ENCODE peak calls at places on chromosomes 3 and 15, in seven cellular contexts. D, P, T, B, I, U and S are unnamed samples. For H3K27me3, the result is how much of the 10 kb centered on the place peaks cover.

GRCh38 chr15:74428970-74429783 is 4.6 kb downstream of the SEMA7A start:
- DNase-seq in D (no peak), P (no peak), T (peak), B (no peak), I (no peak), U (peak), S (no peak)

GRCh38 chr15:67413770-67414429 is 107.0 kb upstream of the C15orf61 start:
- DNase-seq in D (no peak), P (no peak), T (no peak), B (no peak), I (peak), U (no peak), S (no peak)

GRCh38 chr3:140285380-140285779 is 350.4 kb downstream of the CLSTN2 start:
- DNase-seq in D (no peak), P (no peak), T (no peak), B (no peak), I (no peak), U (no peak), S (no peak)

GRCh38 chr3:48013288-48013980 is 2.8 kb downstream of the MAP4 start:
- DNase-seq in D (no peak), P (no peak), T (no peak), B (no peak), I (peak), U (no peak), S (no peak)

GRCh38 chr15:45790325-45790943 is 155.6 kb downstream of the SQOR start:
- DNase-seq in D (no peak), P (peak), T (no peak), B (peak), I (no peak), U (no peak), S (no peak)

GRCh38 chr3:196617256-196617655 is 22.2 kb upstream of the NRROS start:
- DNase-seq in D (no peak), P (no peak), T (no peak), B (no peak), I (no peak), U (no peak), S (no peak)

GRCh38 chr3:178419078-178419477 is 117.2 kb upstream of the KCNMB2 start:
- DNase-seq in D (no peak), P (no peak), T (no peak), B (no peak), I (no peak), U (no peak), S (no peak)

GRCh38 chr3:9778102-9778501 is 8.4 kb upstream of the CAMK1 start:
- DNase-seq in D (no peak), P (no peak), T (no peak), B (no peak), I (no peak), U (no peak), S (no peak)

GRCh38 chr3:68876112-68876713 is 56.1 kb downstream of the TAFA4 start:
- DNase-seq in D (no peak), P (peak), T (no peak), B (no peak), I (peak), U (no peak), S (no peak)

GRCh38 chr3:8846176-8846575 is 76.8 kb upstream of the OXTR start:
- DNase-seq in D (no peak), P (no peak), T (no peak), B (no peak), I (no peak), U (no peak), S (no peak)

GRCh38 chr15:93179704-93180103 is 90.7 kb upstream of the RGMA start:
- DNase-seq in D (no peak), P (no peak), T (no peak), B (peak), I (no peak), U (no peak), S (no peak)

GRCh38 chr3:177263615-177264365 is 66.5 kb upstream of the TBL1XR1 start:
- DNase-seq in D (no peak), P (no peak), T (no peak), B (no peak), I (no peak), U (no peak), S (no peak)

GRCh38 chr3:129398803-129399144 is 29.7 kb downstream of the EFCAB12 start:
- DNase-seq in D (no peak), P (no peak), T (no peak), B (no peak), I (no peak), U (no peak), S (no peak)

GRCh38 chr3:74693696-74694393 is 79.4 kb upstream of the CNTN3 start:
- DNase-seq in D (no peak), P (no peak), T (no peak), B (no peak), I (no peak), U (no peak), S (no peak)

GRCh38 chr15:68797157-68797556 is 23.5 kb downstream of the ANP32A start:
- DNase-seq in D (no peak), P (no peak), T (no peak), B (no peak), I (no peak), U (no peak), S (no peak)

GRCh38 chr15:43105077-43105769 is 615 bp downstream of the UBR1 start:
- DNase-seq in D (no peak), P (no peak), T (peak), B (no peak), I (no peak), U (no peak), S (no peak)

GRCh38 chr15:94445529-94446160 is 214.3 kb downstream of the MCTP2 start:
- DNase-seq in D (no peak), P (no peak), T (no peak), B (no peak), I (no peak), U (no peak), S (no peak)

GRCh38 chr15:60477991-60478632 is 830 bp downstream of the ICE2 start:
- DNase-seq in D (no peak), P (no peak), T (no peak), B (no peak), I (no peak), U (no peak), S (no peak)

GRCh38 chr15:37695719-37696118 is 238.7 kb upstream of the TMCO5A start:
- DNase-seq in D (no peak), P (no peak), T (no peak), B (no peak), I (no peak), U (no peak), S (no peak)

GRCh38 chr3:101995371-101996046 is 146.2 kb downstream of the NFKBIZ start:
- DNase-seq in D (no peak), P (no peak), T (no peak), B (no peak), I (no peak), U (no peak), S (no peak)

GRCh38 chr3:127005864-127006500 is 23.1 kb downstream of the PLXNA1 start:
- DNase-seq in D (no peak), P (no peak), T (no peak), B (no peak), I (no peak), U (no peak), S (no peak)

GRCh38 chr3:187968883-187969580 is 184.9 kb upstream of the LPP start:
- DNase-seq in D (no peak), P (no peak), T (no peak), B (no peak), I (no peak), U (no peak), S (no peak)

GRCh38 chr3:46845860-46846623 is 17.2 kb downstream of the MYL3 start:
- DNase-seq in D (no peak), P (no peak), T (peak), B (peak), I (peak), U (peak), S (peak)

GRCh38 chr3:139074565-139075115 is 29.9 kb upstream of the PRR23C start:
- DNase-seq in D (no peak), P (no peak), T (no peak), B (no peak), I (no peak), U (no peak), S (no peak)

GRCh38 chr3:35446896-35447295 is 192.4 kb upstream of the ARPP21 start:
- DNase-seq in D (no peak), P (no peak), T (no peak), B (no peak), I (no peak), U (no peak), S (no peak)

GRCh38 chr3:40476478-40477470 is at the start of gene ZNF619:
- DNase-seq in D (peak), P (no peak), T (peak), B (peak), I (peak), U (peak), S (peak)

GRCh38 chr3:184740509-184741258 is 28.8 kb upstream of the MAGEF1 start:
- DNase-seq in D (no peak), P (no peak), T (no peak), B (peak), I (no peak), U (no peak), S (no peak)

GRCh38 chr3:171813278-171813896 is 3.1 kb upstream of the PLD1 start:
- DNase-seq in D (no peak), P (no peak), T (no peak), B (no peak), I (no peak), U (no peak), S (no peak)

GRCh38 chr3:124691599-124691998 is 38.7 kb upstream of the UMPS start:
- DNase-seq in D (no peak), P (no peak), T (no peak), B (no peak), I (no peak), U (no peak), S (no peak)

GRCh38 chr15:44045217-44045616 is 149.9 kb downstream of the FRMD5 start:
- DNase-seq in D (no peak), P (no peak), T (no peak), B (no peak), I (no peak), U (no peak), S (no peak)

GRCh38 chr3:54691230-54691900 is 236.5 kb downstream of the LRTM1 start:
- DNase-seq in D (no peak), P (no peak), T (no peak), B (no peak), I (peak), U (no peak), S (no peak)

GRCh38 chr15:78662028-78662427 is 21.0 kb upstream of the CHRNB4 start:
- DNase-seq in D (no peak), P (no peak), T (no peak), B (no peak), I (no peak), U (no peak), S (no peak)
- H3K27me3 ChIP-seq in D (under half), P (under half), T (under half), B (under half), I (under half), U (under half), S (under half)

DNA sequence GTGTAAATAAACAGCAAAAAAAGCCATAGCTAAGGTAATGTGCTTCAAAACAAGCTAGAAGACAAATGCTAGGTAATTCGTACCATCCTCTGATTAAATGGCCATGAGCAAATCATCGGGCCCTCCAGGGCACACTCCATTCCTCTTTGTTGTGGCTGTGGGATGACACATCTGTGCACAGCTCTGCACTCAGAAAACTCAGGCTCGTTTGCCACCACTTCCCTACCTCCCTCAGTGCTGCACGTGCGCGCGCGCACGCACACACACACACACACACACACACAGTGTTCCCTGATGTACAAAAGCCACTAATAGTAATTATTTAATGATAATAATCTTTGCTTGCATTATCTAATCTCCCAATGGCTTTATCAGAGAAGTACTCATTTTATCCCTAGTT is 336.6 kb downstream of the FEZF2 start:
- DNase-seq in D (no peak), P (no peak), T (no peak), B (no peak), I (no peak), U (no peak), S (no peak)
- H3K27me3 ChIP-seq in D (under half), P (under half), T (under half), B (under half), I (under half), U (under half), S (under half)

GRCh38 chr3:29773481-29773880 is 492.6 kb downstream of the RBMS3 start:
- DNase-seq in D (no peak), P (no peak), T (no peak), B (no peak), I (no peak), U (no peak), S (no peak)

GRCh38 chr3:29775352-29775751 is 494.5 kb downstream of the RBMS3 start:
- DNase-seq in D (no peak), P (no peak), T (no peak), B (no peak), I (no peak), U (no peak), S (no peak)

GRCh38 chr3:29772436-29772835 is 491.6 kb downstream of the RBMS3 start:
- DNase-seq in D (no peak), P (no peak), T (no peak), B (no peak), I (no peak), U (no peak), S (no peak)

DNA sequence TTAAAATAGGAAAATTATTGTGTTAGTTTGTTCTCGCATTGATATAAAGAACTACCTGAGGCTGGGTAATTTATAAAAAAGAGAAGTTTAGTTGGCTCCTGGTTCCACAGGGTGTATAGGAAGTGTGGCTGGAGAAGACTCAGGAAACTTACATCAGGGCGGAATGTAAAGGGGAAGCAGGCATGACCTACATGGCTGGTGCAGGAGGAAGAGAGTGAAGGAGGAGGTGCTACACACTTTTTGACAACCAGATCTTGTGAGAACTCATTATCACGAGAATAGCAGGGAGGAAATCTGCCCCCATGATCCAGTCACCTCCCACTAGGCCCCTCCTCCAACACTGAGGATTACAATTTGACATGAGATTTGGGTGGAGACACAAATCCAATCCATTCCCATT is 490.7 kb downstream of the RBMS3 start:
- DNase-seq in D (no peak), P (no peak), T (no peak), B (no peak), I (no peak), U (no peak), S (no peak)
- H3K27me3 ChIP-seq in D (under half), P (under half), T (under half), B (under half), I (under half), U (under half), S (under half)

GRCh38 chr15:66253296-66253642 is 281 bp downstream of the MEGF11 start:
- DNase-seq in D (no peak), P (no peak), T (no peak), B (peak), I (no peak), U (no peak), S (peak)

GRCh38 chr15:66254364-66255292 is 1.1 kb upstream of the MEGF11 start:
- DNase-seq in D (no peak), P (no peak), T (no peak), B (peak), I (no peak), U (no peak), S (no peak)

GRCh38 chr15:66256692-66257091 is 3.1 kb upstream of the MEGF11 start:
- DNase-seq in D (no peak), P (no peak), T (no peak), B (no peak), I (no peak), U (no peak), S (no peak)

GRCh38 chr15:66253643-66254363 is at the start of gene MEGF11:
- DNase-seq in D (no peak), P (no peak), T (no peak), B (peak), I (no peak), U (peak), S (peak)

GRCh38 chr15:66255293-66255676 is 1.7 kb upstream of the MEGF11 start:
- DNase-seq in D (no peak), P (no peak), T (no peak), B (no peak), I (no peak), U (no peak), S (no peak)
- H3K27me3 ChIP-seq in D (under half), P (under half), T (under half), B (under half), I (half or more), U (half or more), S (under half)

GRCh38 chr15:48802867-48803266 is 8.0 kb downstream of the CEP152 start:
- DNase-seq in D (no peak), P (no peak), T (no peak), B (no peak), I (peak), U (no peak), S (no peak)

GRCh38 chr15:48800245-48800644 is 10.6 kb downstream of the CEP152 start:
- DNase-seq in D (no peak), P (no peak), T (no peak), B (no peak), I (no peak), U (no peak), S (no peak)

GRCh38 chr15:48803877-48804276 is 7.0 kb downstream of the CEP152 start:
- DNase-seq in D (no peak), P (no peak), T (no peak), B (no peak), I (no peak), U (peak), S (no peak)

GRCh38 chr15:48800811-48801460 is 9.9 kb downstream of the CEP152 start:
- DNase-seq in D (no peak), P (no peak), T (no peak), B (no peak), I (no peak), U (no peak), S (no peak)

GRCh38 chr15:48802257-48802656 is 8.6 kb downstream of the CEP152 start:
- DNase-seq in D (no peak), P (no peak), T (no peak), B (no peak), I (no peak), U (no peak), S (no peak)
- H3K27me3 ChIP-seq in D (under half), P (under half), T (under half), B (under half), I (under half), U (under half), S (under half)

DNA sequence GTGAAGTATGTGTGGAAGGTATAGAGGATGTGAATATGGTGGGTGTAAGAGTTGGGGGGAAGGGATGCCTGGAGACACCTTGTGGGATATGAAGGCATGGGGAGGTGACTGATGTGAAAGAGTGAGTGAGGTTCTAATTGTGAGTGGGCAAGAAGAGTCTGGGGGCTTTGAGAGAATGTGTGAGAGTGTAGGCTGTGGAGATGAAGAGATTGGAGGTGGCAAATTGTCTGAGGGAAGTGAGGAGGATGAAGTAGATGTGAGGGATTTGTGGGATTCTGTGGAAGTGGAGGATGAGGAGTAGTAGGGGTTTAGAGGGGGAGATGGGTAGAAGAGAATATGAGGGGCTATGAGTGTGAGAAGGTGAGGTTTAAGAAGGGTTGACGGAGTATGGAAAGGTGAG is 41.6 kb downstream of the ZIC4 start:
- DNase-seq in D (peak), P (no peak), T (no peak), B (no peak), I (no peak), U (no peak), S (no peak)
- H3K27me3 ChIP-seq in D (under half), P (under half), T (under half), B (half or more), I (half or more), U (half or more), S (under half)